ENCODE peak calls at places on chromosome 20, in ten cellular contexts. R, J, X, P, Y, S, Z, B, L and O are unnamed samples.

GRCh38 chr20:61117725-61118124 is 134.3 kb upstream of the CDH4 start:
- DNase-seq in R (no peak), J (no peak), X (no peak), P (no peak), Y (no peak), S (no peak), Z (no peak), B (no peak), L (peak; percentile 3), O (no peak)

GRCh38 chr20:61400499-61400898 is 148.4 kb downstream of the CDH4 start:
- DNase-seq in R (no peak), J (no peak), X (no peak), P (no peak), Y (no peak), S (no peak), Z (no peak), B (no peak), L (no peak), O (no peak)

GRCh38 chr20:58308680-58309527 is 611 bp upstream of the RAB22A start:
- DNase-seq in R (peak; percentile 23), J (peak; percentile 79), X (peak; percentile 40), P (no peak), Y (no peak), S (no peak), Z (no peak), B (peak; percentile 77), L (no peak), O (peak; percentile 61)

GRCh38 chr20:39289316-39289715 is 327.2 kb downstream of the DHX35 start:
- DNase-seq in R (no peak), J (no peak), X (no peak), P (no peak), Y (no peak), S (no peak), Z (no peak), B (no peak), L (no peak), O (no peak)

GRCh38 chr20:5863040-5863811 is 87.1 kb downstream of the TRMT6 start:
- DNase-seq in R (no peak), J (no peak), X (peak; percentile 87), P (no peak), Y (no peak), S (no peak), Z (no peak), B (no peak), L (no peak), O (no peak)

GRCh38 chr20:15937179-15937578 is 636.1 kb downstream of the KIF16B start:
- DNase-seq in R (no peak), J (no peak), X (no peak), P (no peak), Y (no peak), S (no peak), Z (no peak), B (no peak), L (no peak), O (no peak)

GRCh38 chr20:44011251-44011940 is 96.7 kb downstream of the TOX2 start:
- DNase-seq in R (peak; percentile 10), J (no peak), X (no peak), P (no peak), Y (no peak), S (peak; percentile 18), Z (no peak), B (no peak), L (no peak), O (no peak)

GRCh38 chr20:38894091-38894847 is 31.9 kb upstream of the FAM83D start:
- DNase-seq in R (no peak), J (no peak), X (no peak), P (no peak), Y (no peak), S (no peak), Z (no peak), B (no peak), L (no peak), O (no peak)